ENCODE peak calls at places on chromosomes 2 and 18, in four cellular contexts. F is kidney, O is psoas muscle, V is hepatocyte. H is an unnamed sample.

GRCh38 chr2:67828066-67828465 is 234.7 kb downstream of the C1D start:
- DNase-seq in F (no peak), V (no peak), O (no peak), H (no peak)

GRCh38 chr18:6207119-6207518 is 207.6 kb downstream of the L3MBTL4 start:
- DNase-seq in V (peak; percentile 18), O (no peak), F (no peak), H (no peak)

GRCh38 chr2:72204156-72204781 is 56.6 kb upstream of the CYP26B1 start:
- DNase-seq in O (no peak), V (peak; percentile 32), F (no peak), H (no peak)

GRCh38 chr18:68694316-68694715 is 20.6 kb downstream of the TMX3 start:
- DNase-seq in F (peak; percentile 54), O (no peak), V (no peak), H (no peak)

GRCh38 chr2:86194751-86195054 is 559 bp downstream of the IMMT start:
- DNase-seq in O (no peak), F (peak; percentile 98), V (no peak), H (no peak)

GRCh38 chr2:166784296-166784946 is 103.9 kb upstream of the XIRP2 start:
- DNase-seq in O (no peak), F (no peak), V (peak; percentile 16), H (no peak)

GRCh38 chr2:202780514-202781021 is 91.0 kb downstream of the ICA1L start:
- DNase-seq in F (no peak), O (no peak), V (no peak), H (no peak)

GRCh38 chr2:100976634-100977391 is 25.3 kb upstream of the RPL31 start:
- DNase-seq in F (no peak), V (peak; percentile 55), O (no peak), H (peak; percentile 29)

GRCh38 chr18:36377626-36378025 is 80.1 kb downstream of the FHOD3 start:
- DNase-seq in F (no peak), O (no peak), V (no peak), H (no peak)

GRCh38 chr2:163312723-163313122 is 423.1 kb downstream of the FIGN start:
- DNase-seq in O (no peak), V (no peak), F (no peak), H (no peak)

GRCh38 chr18:11040823-11041712 is 108.3 kb downstream of the PIEZO2 start:
- DNase-seq in F (no peak), O (no peak), V (peak; percentile 72), H (no peak)

GRCh38 chr2:74347747-74348146 is 4.5 kb upstream of the SLC4A5 start:
- DNase-seq in V (no peak), F (no peak), O (no peak), H (peak; percentile 76)

GRCh38 chr2:191401287-191401686 is 156.1 kb downstream of the MYO1B start:
- DNase-seq in V (no peak), O (no peak), F (no peak), H (no peak)

GRCh38 chr18:29838556-29838955 is 1204.0 kb downstream of the DSC3 start:
- DNase-seq in F (no peak), O (no peak), V (peak; percentile 22), H (no peak)

GRCh38 chr2:102262218-102263129 is 48.9 kb upstream of the IL1RL1 start:
- DNase-seq in O (no peak), V (no peak), F (no peak), H (no peak)

GRCh38 chr18:22606563-22607283 is 189.0 kb upstream of the CTAGE1 start:
- DNase-seq in F (peak; percentile 54), V (peak; percentile 52), O (no peak), H (no peak)

GRCh38 chr2:54964271-54964670 is 86.0 kb downstream of the RTN4 start:
- DNase-seq in F (no peak), O (no peak), V (no peak), H (no peak)

GRCh38 chr2:29583104-29583503 is 338.3 kb downstream of the ALK start:
- DNase-seq in O (no peak), V (no peak), F (no peak), H (no peak)

GRCh38 chr2:86143307-86143706 is 37.3 kb downstream of the PTCD3 start:
- DNase-seq in F (no peak), O (no peak), V (no peak), H (no peak)

GRCh38 chr2:240795916-240796510 is 24.0 kb downstream of the KIF1A start:
- DNase-seq in O (no peak), V (no peak), F (peak; percentile 34), H (peak; percentile 52)

GRCh38 chr2:19357383-19358241 is 811 bp downstream of the OSR1 start:
- DNase-seq in F (no peak), O (no peak), V (peak; percentile 42), H (no peak)

GRCh38 chr2:230888824-230889400 is 24.2 kb downstream of the ITM2C start:
- DNase-seq in F (peak; percentile 29), O (no peak), V (no peak), H (peak; percentile 32)

GRCh38 chr2:33210626-33211025 is 263.9 kb downstream of the LTBP1 start:
- DNase-seq in V (peak; percentile 35), F (peak; percentile 58), O (peak; percentile 65), H (no peak)

GRCh38 chr2:69181806-69182427 is 168.9 kb downstream of the ANTXR1 start:
- DNase-seq in V (no peak), F (no peak), O (no peak), H (no peak)

GRCh38 chr2:69177785-69178636 is 165.0 kb downstream of the ANTXR1 start:
- DNase-seq in V (peak; percentile 91), F (peak; percentile 97), O (peak; percentile 95), H (peak; percentile 93)

GRCh38 chr2:69180974-69181373 is 168.0 kb downstream of the ANTXR1 start:
- DNase-seq in F (no peak), V (no peak), O (no peak), H (no peak)

GRCh38 chr2:69177063-69177771 is 164.2 kb downstream of the ANTXR1 start:
- DNase-seq in F (peak; percentile 72), O (peak; percentile 72), V (peak; percentile 72), H (peak; percentile 69)

GRCh38 chr2:69180227-69180626 is 167.2 kb downstream of the ANTXR1 start:
- DNase-seq in O (no peak), V (no peak), F (no peak), H (no peak)
- H3K4me1 ChIP-seq in O (peaks cover 15% of the 10 kb centered on the region), V (peaks cover 12% of the 10 kb centered on the region), F (peaks cover 6% of the 10 kb centered on the region), H (peaks cover 26% of the 10 kb centered on the region)

GRCh38 chr2:12841021-12841420 is 124.3 kb downstream of the TRIB2 start:
- DNase-seq in O (no peak), V (no peak), F (no peak), H (no peak)
- H3K27ac ChIP-seq in O (no peak overlapping the region), V (no peak overlapping the region), F (no peak overlapping the region), H (no peak overlapping the region)

GRCh38 chr18:8614875-8615274 is 5.6 kb downstream of the RAB12 start:
- DNase-seq in V (no peak), O (no peak), F (no peak), H (no peak)
- H3K4me1 ChIP-seq in V (peaks cover 34% of the 10 kb centered on the region), O (peaks cover 60% of the 10 kb centered on the region), F (peaks cover 14% of the 10 kb centered on the region), H (peaks cover 47% of the 10 kb centered on the region)

GRCh38 chr18:13223341-13224148 is 5.0 kb downstream of the LDLRAD4 start:
- DNase-seq in F (no peak), V (no peak), O (no peak), H (no peak)
- H3K27ac ChIP-seq in F (peak overlapping the region; percentile 50), V (peak overlapping the region; percentile 69), O (peak overlapping the region; percentile 83), H (no peak overlapping the region)

GRCh38 chr2:218290316-218291261 is 1.7 kb downstream of the TMBIM1 start:
- DNase-seq in O (no peak), F (no peak), V (no peak), H (no peak)
- H3K4me1 ChIP-seq in O (peaks cover 51% of the 10 kb centered on the region), F (peaks cover 60% of the 10 kb centered on the region), V (peaks cover 71% of the 10 kb centered on the region), H (peaks cover 87% of the 10 kb centered on the region)

DNA sequence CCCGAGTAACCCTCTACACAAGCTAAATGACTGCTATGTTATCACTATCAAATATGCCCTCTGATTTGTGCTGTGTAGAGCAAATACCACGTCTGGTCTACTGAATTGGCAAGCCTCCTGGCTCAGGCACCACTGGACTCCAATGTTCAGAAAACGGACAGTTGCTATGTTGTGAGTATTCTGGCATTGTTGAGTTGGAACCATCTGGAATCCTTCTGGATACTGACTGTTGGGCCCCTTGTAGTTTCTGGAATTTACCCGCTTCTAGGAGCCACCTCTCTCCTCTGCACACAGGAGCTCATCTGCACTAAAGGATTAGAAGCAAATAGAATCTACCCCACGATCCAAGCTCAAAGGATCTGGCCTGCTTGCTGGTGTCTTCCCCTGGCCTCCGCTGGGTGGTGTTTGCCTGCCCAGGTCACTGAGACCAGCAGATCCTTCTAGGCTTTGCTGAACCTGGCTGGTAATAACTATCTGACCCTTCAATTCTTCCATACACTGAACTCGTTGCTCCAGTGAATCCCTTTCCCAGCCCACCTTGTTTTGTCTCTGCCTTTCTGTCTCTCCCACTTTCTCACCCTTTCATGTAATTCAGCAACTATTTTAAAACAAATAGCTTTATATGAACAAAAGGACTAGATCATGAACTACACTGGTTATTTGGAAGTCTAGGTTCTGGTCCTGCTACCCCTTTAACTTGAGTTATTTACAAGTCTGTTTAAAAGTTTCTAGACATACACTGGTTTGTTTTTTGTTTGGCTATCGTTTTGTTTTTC is 2.1 kb upstream of the HAAO start:
- DNase-seq in V (peak; percentile 64), O (no peak), F (no peak), H (no peak)
- H3K27ac ChIP-seq in V (peak overlapping the region; percentile 100), O (peak overlapping the region; percentile 44), F (peak overlapping the region; percentile 24), H (no peak overlapping the region)

GRCh38 chr2:134143568-134143967 is 110.3 kb upstream of the MGAT5 start:
- DNase-seq in O (no peak), V (no peak), F (no peak), H (no peak)
- H3K4me1 ChIP-seq in O (peaks cover 25% of the 10 kb centered on the region), V (no peaks in the 10 kb centered on the region), F (peaks cover 7% of the 10 kb centered on the region), H (peaks cover 23% of the 10 kb centered on the region)

GRCh38 chr2:9995059-9995458 is 43.6 kb downstream of the GRHL1 start:
- DNase-seq in O (no peak), F (no peak), V (no peak), H (no peak)
- H3K27ac ChIP-seq in O (no peak overlapping the region), F (no peak overlapping the region), V (no peak overlapping the region), H (no peak overlapping the region)

GRCh38 chr2:220815698-220816097 is 756.4 kb downstream of the EPHA4 start:
- DNase-seq in F (no peak), O (no peak), V (no peak), H (no peak)
- H3K4me1 ChIP-seq in F (no peaks in the 10 kb centered on the region), O (no peaks in the 10 kb centered on the region), V (no peaks in the 10 kb centered on the region), H (no peaks in the 10 kb centered on the region)

H was measured in upper lobe of right lung.